ENCODE peak calls at places on chromosome 13, in seven cellular contexts. T is AG04449, B is endodermal cell, N is mesothelial cell of epicardium, D is heart left ventricle, L is SK-N-SH, F is fibroblast of pulmonary artery. E is an unnamed sample.
A peak's percentile ranks its signal among the peaks of the same experiment; 100 is the strongest.

GRCh38 chr13:67308004-67308772 is 78.1 kb upstream of the PCDH9 start:
- DNase-seq in T (no peak), B (no peak), N (no peak), D (no peak), L (no peak), F (no peak), E (no peak)

GRCh38 chr13:58712191-58712590 is 1080.6 kb downstream of the PCDH17 start:
- DNase-seq in T (no peak), B (peak; percentile 81), N (no peak), D (no peak), L (no peak), F (no peak), E (no peak)

GRCh38 chr13:110989331-110989730 is 74.5 kb upstream of the ANKRD10 start:
- DNase-seq in T (no peak), B (no peak), N (no peak), D (no peak), L (no peak), F (no peak), E (no peak)

GRCh38 chr13:37526710-37527446 is 71.7 kb downstream of the POSTN start:
- DNase-seq in T (peak; percentile 89), B (no peak), N (no peak), D (no peak), L (no peak), F (peak; percentile 49), E (no peak)

GRCh38 chr13:113535381-113535781 is 44.9 kb upstream of the DCUN1D2 start:
- DNase-seq in T (no peak), B (no peak), N (no peak), D (no peak), L (no peak), F (no peak), E (no peak)

GRCh38 chr13:98473135-98473791 is 103.6 kb downstream of the STK24 start:
- DNase-seq in T (no peak), B (no peak), N (no peak), D (peak; percentile 60), L (no peak), F (no peak), E (no peak)

GRCh38 chr13:41694902-41695301 is 237.6 kb downstream of the RGCC start:
- DNase-seq in T (peak; percentile 82), B (no peak), N (no peak), D (peak; percentile 70), L (no peak), F (peak; percentile 95), E (no peak)

GRCh38 chr13:94542917-94543316 is 53.0 kb downstream of the TGDS start:
- DNase-seq in T (no peak), B (no peak), N (no peak), D (no peak), L (peak; percentile 34), F (no peak), E (no peak)

GRCh38 chr13:42497798-42498197 is 76.2 kb upstream of the TNFSF11 start:
- DNase-seq in T (no peak), B (no peak), N (no peak), D (no peak), L (no peak), F (peak; percentile 83), E (no peak)

GRCh38 chr13:99969934-99970760 is 1.4 kb downstream of the ZIC5 start:
- DNase-seq in T (no peak), B (peak; percentile 94), N (no peak), D (no peak), L (no peak), F (no peak), E (peak; percentile 67)

GRCh38 chr13:28273919-28274318 is 135.6 kb downstream of the PAN3 start:
- DNase-seq in T (no peak), B (peak; percentile 64), N (no peak), D (no peak), L (no peak), F (peak; percentile 10), E (no peak)

GRCh38 chr13:94711561-94712286 is 621 bp downstream of the SOX21 start:
- DNase-seq in T (no peak), B (no peak), N (no peak), D (no peak), L (peak; percentile 54), F (peak; percentile 23), E (no peak)

GRCh38 chr13:50419896-50420295 is 404.7 kb downstream of the KCNRG start:
- DNase-seq in T (no peak), B (no peak), N (no peak), D (peak; percentile 61), L (no peak), F (no peak), E (no peak)

GRCh38 chr13:110677731-110678545 is 28.0 kb downstream of the CARS2 start:
- DNase-seq in T (no peak), B (no peak), N (no peak), D (no peak), L (no peak), F (peak; percentile 10), E (no peak)

GRCh38 chr13:36259361-36260137 is 38.1 kb downstream of the CCDC169 start:
- DNase-seq in T (no peak), B (no peak), N (no peak), D (no peak), L (no peak), F (no peak), E (no peak)

GRCh38 chr13:71021810-71022422 is 845.1 kb downstream of the DACH1 start:
- DNase-seq in T (no peak), B (no peak), N (no peak), D (no peak), L (no peak), F (no peak), E (no peak)

GRCh38 chr13:77437267-77437666 is 98.2 kb upstream of the SCEL start:
- DNase-seq in T (no peak), B (no peak), N (no peak), D (no peak), L (no peak), F (no peak), E (no peak)

GRCh38 chr13:66076417-66076816 is 1153.7 kb downstream of the PCDH9 start:
- DNase-seq in T (no peak), B (no peak), N (no peak), D (no peak), L (no peak), F (peak; percentile 50), E (no peak)

GRCh38 chr13:60329221-60329983 is 67.6 kb upstream of the TDRD3 start:
- DNase-seq in T (no peak), B (peak; percentile 90), N (no peak), D (no peak), L (peak; percentile 41), F (peak; percentile 45), E (no peak)

GRCh38 chr13:95298971-95299627 is 2.2 kb downstream of the ABCC4 start:
- DNase-seq in T (no peak), B (no peak), N (no peak), D (no peak), L (no peak), F (peak; percentile 72), E (no peak)

GRCh38 chr13:93476175-93476574 is 249.6 kb downstream of the GPC6 start:
- DNase-seq in T (peak; percentile 46), B (no peak), N (no peak), D (no peak), L (no peak), F (peak; percentile 65), E (no peak)

GRCh38 chr13:107203146-107203847 is 635.4 kb upstream of the ARGLU1 start:
- DNase-seq in T (no peak), B (peak; percentile 82), N (no peak), D (no peak), L (peak; percentile 38), F (peak; percentile 56), E (no peak)

GRCh38 chr13:41064493-41064892 is 3.2 kb downstream of the WBP4 start:
- DNase-seq in T (no peak), B (no peak), N (no peak), D (no peak), L (no peak), F (peak; percentile 70), E (no peak)

GRCh38 chr13:38543561-38543960 is 143.3 kb upstream of the FREM2 start:
- DNase-seq in T (no peak), B (no peak), N (no peak), D (no peak), L (no peak), F (no peak), E (no peak)

GRCh38 chr13:95607363-95607762 is 37.1 kb downstream of the DZIP1 start:
- DNase-seq in T (no peak), B (no peak), N (no peak), D (no peak), L (no peak), F (peak; percentile 80), E (no peak)

GRCh38 chr13:102214956-102215355 is 186.9 kb downstream of the FGF14 start:
- DNase-seq in T (no peak), B (no peak), N (no peak), D (no peak), L (no peak), F (no peak), E (no peak)
- TF ChIP-seq CTCF in T (no peak), B (no peak), N (no peak), D (no peak), L (no peak), F (no peak), E (no peak)

DNA sequence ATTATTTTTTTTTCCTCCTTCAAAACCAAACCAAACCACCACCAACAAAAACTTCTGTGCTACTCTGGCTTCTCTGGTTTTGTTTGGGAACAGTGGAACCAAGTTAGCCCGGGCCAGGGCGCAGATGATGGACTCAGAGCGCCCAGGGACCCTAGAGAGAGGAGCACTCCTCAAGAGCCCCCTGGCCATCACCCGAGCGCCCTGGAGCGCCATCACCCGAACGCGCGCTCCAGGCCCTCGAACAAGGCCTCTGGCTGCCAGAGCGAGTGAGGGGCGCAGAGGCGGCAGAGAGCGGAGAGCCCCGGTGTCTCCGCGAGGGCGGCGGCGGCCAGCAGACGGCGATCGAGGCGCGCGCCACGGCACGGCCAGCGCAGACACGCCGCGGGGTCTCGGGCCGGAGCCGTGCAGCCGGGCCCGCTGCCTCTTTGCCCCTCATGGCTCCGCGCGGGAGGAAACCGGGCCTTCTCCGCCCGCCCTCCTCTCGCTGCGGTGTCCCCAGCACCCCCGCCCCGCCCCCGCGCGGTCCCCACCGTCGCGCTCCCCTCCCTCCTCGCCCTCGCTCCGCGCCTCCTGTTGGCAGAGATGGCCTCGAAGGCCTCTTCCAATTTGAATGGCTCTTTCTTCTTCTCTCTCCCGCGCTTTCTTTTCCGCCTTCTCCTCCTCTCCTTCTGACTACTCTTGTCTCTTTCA is 4.2 kb upstream of the SOX1 start:
- DNase-seq in T (no peak), B (peak; percentile 88), N (no peak), D (no peak), L (peak; percentile 76), F (no peak), E (no peak)
- TF ChIP-seq CTCF in T (no peak), B (peak; percentile 92), N (peak; percentile 55), D (peak; percentile 11), L (no peak), F (no peak), E (peak; percentile 90)

GRCh38 chr13:101202590-101202989 is 213.7 kb downstream of the NALCN start:
- DNase-seq in T (no peak), B (peak; percentile 82), N (no peak), D (no peak), L (no peak), F (no peak), E (no peak)
- TF ChIP-seq CTCF in T (no peak), B (peak; percentile 75), N (no peak), D (no peak), L (no peak), F (no peak), E (no peak)

DNA sequence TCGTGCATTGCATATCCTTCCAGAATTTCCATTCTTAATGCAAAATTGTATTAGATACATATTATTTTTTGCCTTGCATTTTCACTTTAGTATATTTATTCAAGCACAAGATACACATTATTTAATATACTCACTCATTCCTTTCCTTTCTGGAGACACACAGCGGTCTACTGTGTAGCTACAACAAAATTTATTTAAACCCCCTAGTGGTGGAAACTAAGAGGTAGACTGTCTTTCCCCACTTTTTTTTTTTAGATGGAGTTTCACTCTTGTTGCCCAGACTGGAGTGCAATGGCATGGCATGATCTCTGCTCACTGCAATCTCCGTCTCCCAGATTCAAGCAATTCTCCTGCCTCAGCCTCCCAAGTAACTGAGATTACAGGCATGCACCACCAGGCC is 2040.3 kb upstream of the PCDH20 start:
- DNase-seq in T (no peak), B (no peak), N (no peak), D (no peak), L (peak; percentile 4), F (no peak), E (no peak)
- TF ChIP-seq CTCF in T (no peak), B (peak; percentile 74), N (no peak), D (no peak), L (peak; percentile 46), F (peak; percentile 15), E (peak; percentile 62)

E was measured in type B pancreatic cell.